ENCODE peak calls at places on chromosomes 3 and 15, in nine cellular contexts. O, G, U, A, Y, S, Q, X and Z are unnamed samples.

GRCh38 chr3:171000281-171000680 is 26.2 kb downstream of the SLC2A2 start:
- DNase-seq in G (no peak), Q (no peak), S (no peak), A (peak; percentile 83), X (peak; percentile 11), Y (no peak), U (no peak), O (no peak), Z (no peak)

GRCh38 chr3:52124126-52124525 is 30.1 kb downstream of the POC1A start:
- DNase-seq in G (no peak), X (no peak), U (no peak), S (no peak), O (no peak), A (no peak), Y (no peak), Q (no peak), Z (no peak)

GRCh38 chr15:56469484-56469883 is 4.5 kb upstream of the MNS1 start:
- DNase-seq in S (no peak), G (no peak), O (no peak), A (no peak), X (no peak), U (no peak), Q (no peak), Y (no peak), Z (no peak)

GRCh38 chr3:13495921-13496723 is 16.0 kb downstream of the HDAC11 start:
- DNase-seq in S (peak; percentile 54), X (peak; percentile 79), G (no peak), U (peak; percentile 39), Q (no peak), O (peak; percentile 91), A (peak; percentile 96), Y (peak; percentile 84), Z (no peak)

GRCh38 chr15:66849393-66849745 is 147.3 kb downstream of the SMAD6 start:
- DNase-seq in A (no peak), Q (no peak), X (no peak), U (no peak), Y (no peak), G (no peak), O (no peak), S (no peak), Z (no peak)

GRCh38 chr3:53264718-53265117 is 8.9 kb upstream of the TKT start:
- DNase-seq in Q (no peak), G (no peak), X (no peak), S (no peak), Y (no peak), A (no peak), U (no peak), O (no peak), Z (no peak)

GRCh38 chr15:37764733-37765191 is 169.7 kb upstream of the TMCO5A start:
- DNase-seq in Y (peak; percentile 71), O (no peak), Q (no peak), A (peak; percentile 77), G (no peak), S (no peak), X (peak; percentile 74), U (peak; percentile 12), Z (no peak)

GRCh38 chr3:66532160-66532587 is 31.4 kb upstream of the LRIG1 start:
- DNase-seq in A (no peak), S (no peak), Y (no peak), X (no peak), O (peak; percentile 56), U (no peak), G (no peak), Q (no peak), Z (no peak)

GRCh38 chr15:41965441-41966413 is 6.6 kb downstream of the EHD4 start:
- DNase-seq in U (no peak), S (no peak), A (peak; percentile 65), Y (no peak), G (no peak), O (peak; percentile 39), Q (no peak), X (peak; percentile 41), Z (no peak)

GRCh38 chr3:149269687-149270086 is 48.1 kb upstream of the CP start:
- DNase-seq in U (no peak), Y (no peak), Q (no peak), G (no peak), A (no peak), S (no peak), O (no peak), X (no peak), Z (no peak)

GRCh38 chr15:66128116-66128715 is 125.3 kb downstream of the MEGF11 start:
- DNase-seq in O (no peak), A (no peak), U (no peak), Y (no peak), S (no peak), Q (no peak), G (no peak), X (no peak), Z (no peak)

GRCh38 chr3:153752405-153753027 is 368.7 kb upstream of the ARHGEF26 start:
- DNase-seq in G (no peak), X (no peak), Q (no peak), A (no peak), O (no peak), U (no peak), Y (no peak), S (no peak), Z (no peak)

GRCh38 chr15:69303337-69304175 is 4.8 kb downstream of the PAQR5 start:
- DNase-seq in Y (peak; percentile 85), U (no peak), O (no peak), X (peak; percentile 55), G (no peak), Q (no peak), S (no peak), A (peak; percentile 42), Z (no peak)

GRCh38 chr3:194095464-194095863 is 40.5 kb upstream of the HES1 start:
- DNase-seq in O (no peak), S (no peak), G (no peak), U (no peak), X (no peak), Y (no peak), Q (no peak), A (no peak), Z (no peak)

GRCh38 chr3:162538906-162539305 is 1042.3 kb downstream of the OTOL1 start:
- DNase-seq in Y (peak; percentile 95), U (peak; percentile 14), X (peak; percentile 0), A (no peak), S (no peak), O (no peak), G (no peak), Q (no peak), Z (no peak)

GRCh38 chr3:105409364-105409763 is 42.7 kb downstream of the ALCAM start:
- DNase-seq in A (no peak), G (no peak), X (no peak), Q (no peak), O (no peak), Y (no peak), U (no peak), S (no peak), Z (no peak)

GRCh38 chr15:101138913-101139880 is 112.7 kb downstream of the CHSY1 start:
- DNase-seq in A (peak; percentile 81), G (peak; percentile 53), X (peak; percentile 62), U (peak; percentile 69), S (no peak), Y (no peak), Q (no peak), O (no peak), Z (peak; percentile 52)

GRCh38 chr15:75834011-75834410 is 9.2 kb upstream of the UBE2Q2 start:
- DNase-seq in O (no peak), Y (no peak), G (no peak), S (no peak), X (no peak), Q (peak; percentile 60), A (no peak), U (no peak), Z (no peak)

GRCh38 chr3:115071611-115072010 is 75.5 kb downstream of the ZBTB20 start:
- DNase-seq in U (peak; percentile 25), A (peak; percentile 82), G (no peak), Q (no peak), X (peak; percentile 60), Y (peak; percentile 64), S (peak; percentile 63), O (no peak), Z (no peak)